ENCODE peak calls at places on chromosomes 6 and 20, in four cellular contexts. C, M, K and Z are unnamed samples. For H3K27me3, the result is how much of the 10 kb centered on the place peaks cover.

GRCh38 chr6:168725821-168726220 is 284.8 kb downstream of the SMOC2 start:
- DNase-seq in K (no peak), M (no peak), C (no peak), Z (no peak)

GRCh38 chr6:144285798-144286502 is 815 bp downstream of the UTRN start:
- DNase-seq in C (peak), M (peak), K (peak), Z (no peak)

GRCh38 chr6:7389162-7389450 is 436 bp downstream of the CAGE1 start:
- DNase-seq in K (no peak), C (no peak), M (peak), Z (no peak)

GRCh38 chr20:3165473-3166337 is 6.0 kb upstream of the FASTKD5 start:
- DNase-seq in C (peak), M (peak), K (no peak), Z (no peak)

GRCh38 chr20:44129996-44130718 is 56.8 kb downstream of the JPH2 start:
- DNase-seq in M (peak), K (no peak), C (no peak), Z (no peak)

GRCh38 chr6:56758553-56758952 is 115.9 kb upstream of the DST start:
- DNase-seq in C (no peak), M (no peak), K (no peak), Z (no peak)

GRCh38 chr6:134735461-134735860 is 214.4 kb downstream of the ALDH8A1 start:
- DNase-seq in M (no peak), C (no peak), K (no peak), Z (no peak)

GRCh38 chr6:31877125-31877650 is 1.6 kb downstream of the SLC44A4 start:
- DNase-seq in M (no peak), C (peak), K (no peak), Z (no peak)

GRCh38 chr6:157143171-157143884 is 180.0 kb downstream of the TMEM242 start:
- DNase-seq in M (peak), K (no peak), C (no peak), Z (no peak)

GRCh38 chr20:48405909-48406308 is 421.9 kb downstream of the PREX1 start:
- DNase-seq in C (no peak), K (no peak), M (peak), Z (no peak)

GRCh38 chr20:45727044-45727443 is 4.9 kb downstream of the SPINT4 start:
- DNase-seq in K (no peak), M (peak), C (no peak), Z (no peak)

GRCh38 chr6:50823130-50823920 is 4.7 kb downstream of the TFAP2B start:
- DNase-seq in C (no peak), M (no peak), K (no peak), Z (no peak)
- H3K27me3 ChIP-seq in C (under half), M (half or more), K (under half), Z (under half)

GRCh38 chr6:15675537-15676170 is 12.8 kb upstream of the DTNBP1 start:
- DNase-seq in K (no peak), M (no peak), C (no peak), Z (no peak)

GRCh38 chr6:15668918-15669317 is 6.1 kb upstream of the DTNBP1 start:
- DNase-seq in K (no peak), C (no peak), M (no peak), Z (no peak)

GRCh38 chr6:15677822-15678221 is 15.0 kb upstream of the DTNBP1 start:
- DNase-seq in M (no peak), K (no peak), C (no peak), Z (no peak)

GRCh38 chr6:15674690-15675386 is 12.0 kb upstream of the DTNBP1 start:
- DNase-seq in C (no peak), K (no peak), M (no peak), Z (no peak)

GRCh38 chr6:15672291-15672690 is 9.5 kb upstream of the DTNBP1 start:
- DNase-seq in M (no peak), C (no peak), K (no peak), Z (no peak)
- H3K27me3 ChIP-seq in M (under half), C (under half), K (under half), Z (under half)

GRCh38 chr6:95802978-95803377 is 212.8 kb upstream of the FUT9 start:
- DNase-seq in M (no peak), K (no peak), C (no peak), Z (no peak)
- H3K27me3 ChIP-seq in M (under half), K (under half), C (under half), Z (under half)

GRCh38 chr6:154242617-154243357 is 113.8 kb downstream of the IPCEF1 start:
- DNase-seq in K (no peak), C (no peak), M (no peak), Z (no peak)

GRCh38 chr6:154246723-154247118 is 109.9 kb downstream of the IPCEF1 start:
- DNase-seq in M (no peak), K (no peak), C (no peak), Z (no peak)

GRCh38 chr6:154245542-154245941 is 111.1 kb downstream of the IPCEF1 start:
- DNase-seq in M (no peak), K (no peak), C (no peak), Z (no peak)

GRCh38 chr6:154241570-154241969 is 115.0 kb downstream of the IPCEF1 start:
- DNase-seq in K (no peak), M (no peak), C (no peak), Z (no peak)

GRCh38 chr6:154243793-154244768 is 112.5 kb downstream of the IPCEF1 start:
- DNase-seq in M (no peak), C (no peak), K (no peak), Z (no peak)
- H3K27me3 ChIP-seq in M (under half), C (under half), K (under half), Z (under half)

DNA sequence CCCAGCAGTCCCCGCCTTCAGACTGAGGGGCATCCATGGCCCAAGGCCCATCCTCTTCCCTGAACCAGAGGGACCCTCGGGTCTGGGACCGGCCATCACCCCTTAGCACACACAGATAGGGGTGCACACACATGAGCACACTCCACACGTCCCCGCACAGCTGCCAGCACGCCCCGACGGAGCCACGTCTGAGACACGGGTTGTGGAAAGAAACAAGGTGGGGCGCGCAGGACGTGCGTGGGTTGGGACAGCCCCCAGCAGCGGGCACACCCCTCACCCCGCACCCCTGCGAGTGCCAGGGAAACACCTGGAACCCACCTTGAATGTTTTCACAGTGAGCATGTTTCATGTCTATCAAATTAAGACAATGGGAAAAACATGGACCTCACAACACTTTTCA is 6.4 kb downstream of the GATA5 start:
- DNase-seq in K (no peak), M (no peak), C (no peak), Z (no peak)
- H3K27me3 ChIP-seq in K (under half), M (half or more), C (under half), Z (under half)

DNA sequence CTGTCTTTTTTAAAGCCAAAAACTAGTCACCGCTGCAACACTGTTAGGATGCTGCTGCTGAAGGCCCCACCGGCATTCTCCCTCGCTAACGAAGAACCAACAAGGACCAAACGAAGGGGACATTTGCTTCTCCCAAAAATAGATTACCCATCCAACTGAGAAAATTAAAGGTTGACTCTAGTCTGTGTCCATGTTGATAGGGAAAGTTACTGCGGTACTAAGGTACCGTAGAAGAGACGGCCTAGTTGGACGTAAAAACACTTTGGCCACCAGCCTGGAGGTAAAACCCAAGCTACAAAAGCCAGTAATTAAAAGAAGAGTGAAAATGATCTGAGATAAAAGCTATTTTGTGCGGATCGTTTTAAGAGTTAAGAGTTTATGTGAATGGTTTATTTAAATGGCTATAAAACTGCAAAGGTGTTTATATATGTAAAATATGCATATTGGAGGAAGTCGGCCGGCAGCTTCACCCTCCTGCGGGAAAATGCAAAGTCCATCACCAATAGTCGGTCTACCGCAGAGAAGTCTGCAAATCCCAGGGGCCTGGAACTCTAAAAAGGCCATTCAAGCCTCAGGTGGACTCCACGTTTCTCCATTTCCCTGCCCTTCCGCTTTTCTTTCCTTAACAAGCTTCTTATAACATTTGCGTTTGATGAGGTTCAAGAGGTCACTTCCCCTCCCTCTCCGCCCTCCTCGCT is 11.7 kb upstream of the FOXF2 start:
- DNase-seq in C (no peak), K (no peak), M (no peak), Z (no peak)
- H3K27me3 ChIP-seq in C (under half), K (under half), M (half or more), Z (half or more)

DNA sequence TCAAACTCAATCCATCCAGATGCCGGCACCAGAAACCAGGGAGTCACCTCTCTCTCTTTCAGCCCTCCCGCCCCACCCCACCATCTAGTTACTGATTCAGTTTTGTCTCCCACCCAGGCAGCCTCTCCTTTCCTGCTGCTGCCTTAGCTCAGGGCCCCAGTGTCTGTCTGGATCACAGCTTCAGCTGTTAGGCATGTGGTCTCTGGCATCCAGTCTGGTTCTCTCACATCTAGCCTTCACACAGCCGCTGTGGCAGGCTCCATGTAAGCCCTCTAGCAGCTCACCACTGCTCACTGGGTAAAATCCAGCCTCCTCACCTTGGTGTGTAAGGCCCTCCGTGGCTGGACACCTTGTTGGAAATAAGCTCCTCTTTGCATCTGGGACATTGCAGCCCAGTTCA is 21.3 kb downstream of the AARS2 start:
- DNase-seq in M (no peak), K (no peak), C (no peak), Z (no peak)
- H3K27me3 ChIP-seq in M (half or more), K (under half), C (under half), Z (under half)

GRCh38 chr20:57792386-57793095 is 82.7 kb upstream of the PMEPA1 start:
- DNase-seq in M (peak), K (no peak), C (no peak), Z (no peak)
- H3K27me3 ChIP-seq in M (under half), K (under half), C (under half), Z (under half)